ENCODE peak calls at places on chromosomes 1 and 21, in four cellular contexts. Y is heart left ventricle; E is MM.1S; C is CD8-positive, alpha-beta T cell. R is an unnamed sample.

GRCh38 chr21:33289199-33289819 is 23.1 kb downstream of the IL10RB start:
- DNase-seq in C (no peak), E (no peak), Y (no peak), R (no peak)

GRCh38 chr1:109897244-109897955 is 13.2 kb upstream of the CSF1 start:
- DNase-seq in C (no peak), Y (no peak), E (no peak), R (no peak)

GRCh38 chr1:92013923-92014322 is 15.9 kb upstream of the EPHX4 start:
- DNase-seq in Y (no peak), C (no peak), E (no peak), R (no peak)

GRCh38 chr1:21574464-21575151 is 65.4 kb downstream of the ALPL start:
- DNase-seq in Y (peak; percentile 82), E (no peak), C (no peak), R (no peak)

GRCh38 chr1:31632649-31633048 is 12.0 kb downstream of the PEF1 start:
- DNase-seq in E (no peak), Y (no peak), C (no peak), R (no peak)

GRCh38 chr1:6148497-6149241 is 31.5 kb downstream of the CHD5 start:
- DNase-seq in C (peak; percentile 62), Y (peak; percentile 42), E (no peak), R (peak; percentile 91)

GRCh38 chr1:114770989-114771388 is 9.5 kb downstream of the SIKE1 start:
- DNase-seq in Y (no peak), C (no peak), E (no peak), R (no peak)

GRCh38 chr1:210222288-210223006 is 10.1 kb upstream of the SERTAD4 start:
- DNase-seq in C (no peak), E (no peak), Y (no peak), R (no peak)

GRCh38 chr1:180231506-180232420 is 1.7 kb downstream of the LHX4 start:
- DNase-seq in Y (no peak), E (peak; percentile 62), C (peak; percentile 12), R (no peak)

GRCh38 chr1:228005511-228006033 is 1.2 kb upstream of the WNT3A start:
- DNase-seq in Y (no peak), E (no peak), C (peak; percentile 7), R (peak; percentile 36)

GRCh38 chr1:17865912-17866311 is 110.8 kb downstream of the ACTL8 start:
- DNase-seq in E (no peak), Y (no peak), C (no peak), R (no peak)

GRCh38 chr1:39189592-39190041 is 14.9 kb upstream of the MACF1 start:
- DNase-seq in E (no peak), Y (no peak), C (no peak), R (no peak)

GRCh38 chr1:49036700-49037099 is 260.0 kb upstream of the BEND5 start:
- DNase-seq in Y (no peak), E (no peak), C (no peak), R (no peak)

GRCh38 chr1:9890224-9890731 is 19.8 kb downstream of the CTNNBIP1 start:
- DNase-seq in Y (peak; percentile 60), E (no peak), C (no peak), R (no peak)

GRCh38 chr21:45817345-45817744 is 164.2 kb upstream of the COL6A1 start:
- DNase-seq in E (no peak), Y (no peak), C (no peak), R (no peak)

GRCh38 chr1:192878249-192878648 is 69.4 kb downstream of the RGS2 start:
- DNase-seq in Y (peak; percentile 66), E (no peak), C (no peak), R (no peak)

GRCh38 chr1:214552174-214552608 is 789 bp upstream of the PTPN14 start:
- DNase-seq in C (no peak), Y (peak; percentile 63), E (no peak), R (peak; percentile 39)

GRCh38 chr1:220084460-220084859 is 5.1 kb downstream of the BPNT1 start:
- DNase-seq in C (no peak), Y (no peak), E (no peak), R (no peak)

DNA sequence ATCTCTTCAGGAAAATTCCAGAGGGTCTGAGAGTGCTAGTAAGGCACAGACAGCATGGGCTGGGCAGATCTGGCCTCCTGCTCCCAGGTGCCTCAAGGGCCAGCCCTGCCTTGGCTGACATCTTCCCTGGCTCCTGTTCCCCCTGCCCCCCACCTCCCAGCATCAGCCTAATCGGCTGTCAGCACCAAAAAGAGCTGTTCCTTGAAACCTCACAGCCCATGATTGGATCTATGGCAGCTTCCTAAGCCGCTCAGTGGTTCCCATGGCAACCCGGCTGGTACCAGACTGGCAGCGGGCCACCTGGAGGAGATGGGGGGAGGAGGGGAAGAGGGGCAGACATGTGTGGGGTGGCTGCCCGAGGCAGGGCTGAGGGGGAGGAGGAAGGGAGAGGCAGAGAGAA is 96.0 kb downstream of the VWA5B1 start:
- DNase-seq in Y (no peak), E (no peak), C (no peak), R (no peak)
- TF ChIP-seq CTCF in Y (no peak), E (no peak), C (no peak), R (no peak)

GRCh38 chr1:150487763-150488115 is 520 bp downstream of the TARS2 start:
- DNase-seq in C (peak; percentile 11), E (no peak), Y (no peak), R (no peak)

GRCh38 chr1:150484861-150485260 is 2.4 kb upstream of the TARS2 start:
- DNase-seq in Y (no peak), E (no peak), C (no peak), R (no peak)

GRCh38 chr1:150484431-150484830 is 2.8 kb upstream of the TARS2 start:
- DNase-seq in C (no peak), Y (no peak), E (no peak), R (no peak)

DNA sequence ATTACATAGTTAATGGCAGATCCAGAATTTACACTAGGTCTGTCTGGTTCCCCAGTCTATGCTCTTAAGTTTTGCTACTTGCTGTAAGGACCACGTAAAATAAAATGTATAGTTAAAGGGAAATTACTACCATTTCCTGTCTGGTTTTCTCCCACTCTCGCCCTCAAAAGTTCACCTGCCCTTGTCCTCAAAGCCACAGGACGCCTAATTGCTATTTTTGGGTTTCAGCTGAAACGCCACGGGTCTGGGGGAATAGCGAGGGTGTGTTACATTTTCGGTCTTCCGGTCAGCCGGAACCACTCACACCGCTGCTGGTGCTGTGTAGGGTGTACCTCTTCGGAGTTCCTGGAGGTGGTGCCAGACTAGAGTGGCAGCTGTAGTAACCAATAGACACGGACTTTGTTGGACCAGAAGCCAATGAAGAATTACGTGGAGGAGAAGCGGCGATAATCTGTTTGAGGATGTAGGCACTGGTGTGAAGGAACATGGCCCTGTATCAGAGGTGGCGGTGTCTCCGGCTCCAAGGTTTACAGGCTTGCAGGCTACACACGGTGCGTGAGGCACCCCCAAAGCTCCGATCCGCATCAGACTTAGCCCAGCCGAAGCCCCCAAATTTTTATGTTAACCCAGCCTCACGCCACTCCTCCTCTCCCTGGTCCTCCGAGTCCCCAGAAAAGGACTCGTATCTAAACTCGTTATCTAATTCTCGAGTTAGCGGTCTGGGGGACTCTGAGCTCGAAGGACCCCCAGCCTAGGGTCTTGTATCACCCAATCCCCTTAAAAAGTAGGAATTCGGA is at the start of gene TARS2:
- DNase-seq in E (peak; percentile 100), Y (peak; percentile 97), C (peak; percentile 94), R (peak; percentile 96)
- TF ChIP-seq CTCF in E (no peak), Y (no peak), C (no peak), R (no peak)

GRCh38 chr1:195745170-195746009 is 862.9 kb downstream of the KCNT2 start:
- DNase-seq in Y (no peak), C (no peak), E (peak; percentile 3), R (no peak)

GRCh38 chr1:195744256-195744655 is 864.0 kb downstream of the KCNT2 start:
- DNase-seq in E (no peak), C (no peak), Y (no peak), R (no peak)

GRCh38 chr1:195754874-195755273 is 853.4 kb downstream of the KCNT2 start:
- DNase-seq in Y (no peak), C (no peak), E (no peak), R (no peak)

GRCh38 chr1:195754297-195754696 is 853.9 kb downstream of the KCNT2 start:
- DNase-seq in Y (no peak), C (no peak), E (no peak), R (no peak)

DNA sequence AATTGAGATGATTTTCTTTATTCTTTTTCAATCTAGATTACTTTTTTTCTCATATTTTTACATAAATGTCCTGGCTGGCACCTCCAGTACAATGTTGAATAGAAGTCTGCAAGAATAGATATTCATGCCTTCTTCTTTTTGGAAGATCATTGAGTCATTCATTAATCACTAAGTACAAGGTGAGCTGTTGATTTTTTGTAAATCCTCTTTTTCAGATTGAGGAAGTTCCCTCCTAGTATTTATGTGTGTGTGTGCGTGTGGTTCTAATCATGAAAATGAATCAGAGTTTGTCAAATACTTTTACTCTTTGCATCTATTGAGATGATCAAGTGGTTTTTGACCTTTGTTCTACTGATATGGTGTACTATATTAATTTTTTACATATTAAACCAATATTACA is 859.3 kb downstream of the KCNT2 start:
- DNase-seq in E (no peak), C (no peak), Y (no peak), R (no peak)
- TF ChIP-seq CTCF in E (no peak), C (no peak), Y (no peak), R (no peak)

GRCh38 chr1:206529425-206529824 is 22.1 kb downstream of the RASSF5 start:
- DNase-seq in E (no peak), Y (no peak), C (no peak), R (no peak)
- TF ChIP-seq CTCF in E (no peak), Y (no peak), C (no peak), R (no peak)

GRCh38 chr1:230858236-230858820 is 10.0 kb downstream of the C1orf198 start:
- DNase-seq in C (no peak), Y (no peak), E (no peak), R (no peak)

GRCh38 chr1:230861970-230862595 is 6.2 kb downstream of the C1orf198 start:
- DNase-seq in C (no peak), Y (no peak), E (no peak), R (no peak)

GRCh38 chr1:230861489-230861888 is 6.8 kb downstream of the C1orf198 start:
- DNase-seq in E (no peak), C (no peak), Y (no peak), R (no peak)

GRCh38 chr1:230858918-230859819 is 9.2 kb downstream of the C1orf198 start:
- DNase-seq in Y (no peak), C (no peak), E (no peak), R (no peak)

DNA sequence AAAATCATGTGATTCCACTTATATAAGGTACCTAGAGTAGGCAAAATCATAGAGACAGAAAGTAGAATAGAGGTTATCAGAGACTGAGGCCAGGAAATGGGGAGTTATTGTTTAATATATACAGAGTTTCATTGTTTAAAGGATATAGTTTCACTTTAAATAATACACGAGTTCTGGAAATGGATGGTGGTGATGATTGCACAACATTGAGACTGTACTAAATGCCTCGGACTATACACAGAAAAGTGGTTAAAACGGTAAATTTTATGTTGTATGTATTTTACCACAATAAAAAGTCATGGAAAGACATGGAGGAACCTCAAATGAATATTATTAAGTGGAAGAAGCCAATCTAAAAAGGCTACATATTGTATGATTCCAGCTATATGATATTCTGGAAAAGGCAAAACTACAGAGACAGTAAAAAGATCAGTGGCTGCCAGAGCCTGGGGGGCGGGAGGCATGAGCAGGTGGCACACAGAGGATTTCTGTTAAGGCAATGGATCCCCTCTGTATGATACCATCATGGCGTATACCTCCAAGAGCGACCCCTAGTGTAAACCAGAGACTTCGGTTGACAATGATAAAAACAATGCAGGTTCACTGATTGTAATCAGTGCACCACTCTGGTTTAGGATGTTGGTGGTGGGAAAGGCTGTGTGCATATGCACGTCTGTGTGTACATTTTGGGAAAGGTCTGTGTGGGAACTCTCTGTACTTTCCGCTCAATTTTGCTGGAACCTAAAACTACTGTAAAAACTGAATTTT is 7.5 kb downstream of the C1orf198 start:
- DNase-seq in Y (no peak), C (no peak), E (no peak), R (no peak)
- TF ChIP-seq CTCF in Y (no peak), C (no peak), E (no peak), R (no peak)